ENCODE peak calls at places on chromosome 10, in nine cellular contexts. I is spleen, W is HepG2, A is GM23338, Z is heart left ventricle, J is heart right ventricle, O is ovary, S is A549, Q is breast epithelium. F is an unnamed sample. For H3K4me1, the result is how much of the 10 kb centered on the place peaks cover.

GRCh38 chr10:114206902-114207301 is 27.7 kb downstream of the TDRD1 start:
- DNase-seq in I (no peak), W (no peak), J (no peak), Z (no peak), O (no peak), Q (no peak), A (no peak), S (no peak), F (no peak)

GRCh38 chr10:43249962-43250624 is 16.8 kb downstream of the RASGEF1A start:
- DNase-seq in O (peak), I (peak), A (peak), W (no peak), Z (peak), S (no peak), J (peak), Q (peak), F (no peak)

GRCh38 chr10:21327239-21327993 is 198.1 kb downstream of the SKIDA1 start:
- DNase-seq in Z (no peak), S (no peak), Q (no peak), I (peak), J (no peak), A (no peak), W (no peak), O (no peak), F (no peak)

GRCh38 chr10:82252081-82252480 is 377.1 kb downstream of the NRG3 start:
- DNase-seq in J (no peak), Z (no peak), W (no peak), Q (no peak), O (no peak), I (no peak), A (no peak), S (no peak), F (no peak)

GRCh38 chr10:132417249-132417878 is 20.4 kb downstream of the PWWP2B start:
- DNase-seq in W (no peak), I (peak), O (no peak), J (no peak), S (no peak), A (no peak), Z (no peak), Q (no peak), F (no peak)

GRCh38 chr10:74977913-74978847 is 133.3 kb upstream of the SAMD8 start:
- DNase-seq in O (no peak), A (no peak), S (no peak), Q (no peak), W (no peak), Z (no peak), J (no peak), I (no peak), F (no peak)

GRCh38 chr10:44975487-44976331 is 2.9 kb downstream of the DEPP1 start:
- DNase-seq in O (peak), J (no peak), W (peak), I (peak), S (no peak), Q (no peak), Z (peak), A (peak), F (no peak)

GRCh38 chr10:77637986-77638765 is 568 bp upstream of the KCNMA1 start:
- DNase-seq in W (no peak), A (peak), S (peak), J (no peak), I (peak), Z (no peak), O (peak), Q (no peak), F (no peak)

GRCh38 chr10:94403823-94404228 is 1.5 kb downstream of the TBC1D12 start:
- DNase-seq in I (no peak), S (no peak), A (no peak), Z (no peak), O (no peak), W (no peak), J (no peak), Q (no peak), F (no peak)

GRCh38 chr10:88347022-88347421 is 236.1 kb downstream of the RNLS start:
- DNase-seq in W (no peak), J (no peak), Z (no peak), O (no peak), S (no peak), I (no peak), Q (no peak), A (no peak), F (no peak)

GRCh38 chr10:62810131-62810530 is 5.6 kb downstream of the ADO start:
- DNase-seq in A (no peak), Q (no peak), W (no peak), O (no peak), J (no peak), S (no peak), I (no peak), Z (no peak), F (no peak)

GRCh38 chr10:97016728-97017473 is 168.9 kb downstream of the SLIT1 start:
- DNase-seq in Q (no peak), W (no peak), O (no peak), S (no peak), Z (no peak), A (peak), I (no peak), J (no peak), F (no peak)

GRCh38 chr10:84176836-84177474 is 3.4 kb downstream of the GPR15LG start:
- DNase-seq in I (no peak), W (no peak), S (no peak), Z (no peak), J (no peak), O (no peak), Q (no peak), A (no peak), F (no peak)

GRCh38 chr10:103493362-103493871 is at the start of gene NEURL1:
- DNase-seq in O (peak), J (no peak), S (no peak), Z (no peak), A (peak), I (peak), Q (no peak), W (no peak), F (no peak)

GRCh38 chr10:75660833-75661232 is 229.4 kb downstream of the LRMDA start:
- DNase-seq in I (no peak), S (no peak), Z (no peak), A (no peak), O (no peak), W (no peak), J (no peak), Q (no peak), F (no peak)

GRCh38 chr10:6236349-6237188 is 33.8 kb downstream of the PFKFB3 start:
- DNase-seq in O (no peak), I (no peak), S (no peak), Z (no peak), Q (no peak), W (no peak), A (no peak), J (no peak), F (no peak)

GRCh38 chr10:95447733-95448132 is 113.4 kb downstream of the SORBS1 start:
- DNase-seq in I (no peak), O (no peak), Q (no peak), W (no peak), J (peak), A (no peak), Z (no peak), S (no peak), F (no peak)

GRCh38 chr10:124602121-124602561 is 140.5 kb downstream of the LHPP start:
- DNase-seq in Q (no peak), O (peak), W (no peak), S (no peak), Z (no peak), A (no peak), J (no peak), I (peak), F (no peak)

GRCh38 chr10:76433161-76434005 is 1002.0 kb downstream of the LRMDA start:
- DNase-seq in W (peak), Q (no peak), S (no peak), I (no peak), J (peak), Z (peak), A (no peak), O (no peak), F (peak)

GRCh38 chr10:76195990-76196389 is 764.6 kb downstream of the LRMDA start:
- DNase-seq in Z (no peak), I (no peak), W (no peak), Q (no peak), O (no peak), A (no peak), S (no peak), J (no peak), F (no peak)

GRCh38 chr10:86367339-86367951 is 850 bp upstream of the GRID1 start:
- DNase-seq in A (peak), Z (no peak), S (no peak), W (no peak), I (no peak), Q (peak), O (peak), J (no peak), F (no peak)

GRCh38 chr10:69438531-69439349 is 12.5 kb upstream of the TSPAN15 start:
- DNase-seq in Q (no peak), W (no peak), Z (no peak), S (peak), A (no peak), I (peak), O (no peak), J (no peak), F (no peak)

GRCh38 chr10:22573820-22574569 is 140.4 kb downstream of the PIP4K2A start:
- DNase-seq in I (no peak), O (no peak), A (peak), S (peak), Q (no peak), W (peak), J (peak), Z (no peak), F (no peak)

GRCh38 chr10:43395571-43396060 is 13.4 kb downstream of the HNRNPF start:
- DNase-seq in S (no peak), Q (no peak), W (no peak), I (peak), A (peak), J (no peak), O (peak), Z (no peak), F (no peak)

GRCh38 chr10:100115011-100115770 is 33.5 kb upstream of the CPN1 start:
- DNase-seq in A (peak), I (no peak), J (no peak), W (no peak), S (no peak), Q (no peak), Z (no peak), O (no peak), F (no peak)

GRCh38 chr10:5776881-5777197 is 36.4 kb downstream of the GDI2 start:
- DNase-seq in S (no peak), J (no peak), I (no peak), O (no peak), A (no peak), W (no peak), Q (no peak), Z (no peak), F (no peak)

GRCh38 chr10:80751940-80752339 is 214.2 kb downstream of the SH2D4B start:
- DNase-seq in W (no peak), Q (no peak), S (no peak), A (no peak), J (no peak), I (no peak), O (no peak), Z (no peak), F (no peak)

GRCh38 chr10:118584181-118584954 is 11.1 kb downstream of the PRLHR start:
- DNase-seq in Z (no peak), A (no peak), I (no peak), J (no peak), Q (no peak), O (no peak), S (no peak), W (no peak), F (no peak)

GRCh38 chr10:119489572-119490326 is 52.8 kb downstream of the RGS10 start:
- DNase-seq in Z (no peak), S (peak), O (peak), J (no peak), I (peak), A (peak), W (peak), Q (no peak), F (no peak)

GRCh38 chr10:93872776-93873175 is 21.0 kb upstream of the SLC35G1 start:
- DNase-seq in Q (no peak), W (no peak), J (no peak), S (no peak), O (no peak), Z (no peak), I (no peak), A (no peak), F (no peak)

GRCh38 chr10:28842321-28842720 is 165.0 kb downstream of the BAMBI start:
- DNase-seq in O (no peak), S (no peak), J (no peak), Q (no peak), Z (no peak), I (no peak), W (no peak), A (no peak), F (no peak)

GRCh38 chr10:98074315-98074911 is 44.0 kb upstream of the CRTAC1 start:
- DNase-seq in I (no peak), Q (no peak), J (no peak), W (no peak), S (no peak), O (no peak), Z (no peak), A (peak), F (no peak)

GRCh38 chr10:98332623-98333269 is 64.8 kb upstream of the LOXL4 start:
- DNase-seq in W (peak), I (peak), Z (no peak), S (no peak), J (no peak), Q (no peak), O (no peak), A (no peak), F (no peak)

GRCh38 chr10:114970515-114970914 is 32.5 kb downstream of the TRUB1 start:
- DNase-seq in A (peak), S (no peak), W (no peak), Q (no peak), Z (no peak), J (peak), O (no peak), I (no peak), F (no peak)

DNA sequence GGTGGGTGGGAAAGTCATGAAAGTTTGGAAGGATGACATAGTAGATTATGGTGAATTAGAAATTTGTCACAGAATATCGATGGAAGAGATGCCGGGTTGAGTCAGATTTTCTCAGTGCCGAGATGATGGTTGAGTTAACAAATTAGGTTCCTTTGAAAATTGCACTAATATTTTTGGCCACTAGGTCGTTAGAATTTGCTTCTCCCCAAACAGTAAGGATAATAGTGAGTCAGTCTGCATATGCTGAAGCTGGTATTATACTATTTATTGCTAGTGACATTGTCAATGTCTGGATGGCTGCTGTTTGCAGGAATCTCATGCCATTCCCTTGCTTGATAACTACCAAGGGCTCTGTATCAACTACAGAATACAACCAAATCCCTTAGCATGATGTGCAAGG is 37.7 kb upstream of the MINDY3 start:
- DNase-seq in I (no peak), A (peak), S (no peak), Q (no peak), W (no peak), Z (no peak), J (no peak), O (no peak), F (no peak)
- TF ChIP-seq CTCF in I (no peak), A (no peak), S (no peak), Q (no peak), W (no peak), Z (peak), J (no peak), O (no peak), F (no peak)

GRCh38 chr10:3069876-3070275 is 2.5 kb downstream of the PFKP start:
- DNase-seq in W (no peak), A (no peak), Q (no peak), J (no peak), I (no peak), S (no peak), Z (no peak), O (no peak), F (no peak)

GRCh38 chr10:3067045-3067858 is at the start of gene PFKP:
- DNase-seq in S (no peak), O (peak), A (peak), Z (peak), I (peak), W (no peak), J (peak), Q (no peak), F (no peak)

GRCh38 chr10:3067859-3068179 is 471 bp downstream of the PFKP start:
- DNase-seq in Q (no peak), W (no peak), J (no peak), A (peak), Z (no peak), I (no peak), S (no peak), O (peak), F (no peak)

GRCh38 chr10:3068201-3068967 is 1.0 kb downstream of the PFKP start:
- DNase-seq in A (peak), Z (peak), S (no peak), I (peak), O (peak), W (no peak), Q (no peak), J (peak), F (peak)

DNA sequence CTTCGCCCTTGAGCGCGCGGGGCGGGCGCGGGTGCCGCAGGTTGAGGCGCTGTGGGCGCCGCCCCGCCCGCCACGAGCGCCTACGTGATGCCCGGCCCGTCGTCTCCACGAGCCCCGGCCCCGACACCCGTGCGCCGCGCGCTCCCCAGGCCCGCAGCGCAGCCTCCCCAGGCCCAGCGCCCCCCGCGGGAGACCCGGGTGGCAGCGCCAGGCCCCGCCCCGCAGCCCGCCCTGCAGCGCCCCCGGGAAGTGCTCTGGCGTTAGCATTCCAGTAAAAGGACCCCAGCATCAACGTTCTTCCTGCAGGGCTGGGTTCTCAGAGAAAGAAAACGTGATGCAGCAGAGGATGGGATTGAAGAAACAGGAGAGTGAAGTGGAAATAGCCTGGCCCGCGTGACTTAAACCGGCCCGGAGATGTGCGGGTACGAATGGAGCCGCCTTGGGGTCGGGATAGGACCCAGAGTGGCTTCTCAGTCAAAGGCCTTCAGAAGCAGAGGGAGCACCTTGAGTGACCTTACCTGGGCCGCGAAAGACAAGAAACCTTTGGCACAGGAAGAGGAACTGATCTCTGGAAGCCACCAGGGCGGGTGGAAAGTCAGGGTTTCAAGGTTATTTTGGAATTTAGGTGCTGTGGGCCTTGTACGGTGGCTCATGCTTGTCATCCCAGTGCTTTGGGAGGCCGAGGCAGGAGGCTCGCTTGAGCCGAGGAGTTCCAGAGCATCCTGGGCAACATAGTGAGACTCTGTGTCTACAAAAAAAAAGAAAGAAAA is 1.8 kb downstream of the PFKP start:
- DNase-seq in S (no peak), Q (no peak), Z (peak), J (no peak), A (peak), W (no peak), O (peak), I (no peak), F (no peak)
- H3K4me1 ChIP-seq in S (half or more), Q (under half), Z (under half), J (under half), A (under half), W (under half), O (under half), I (under half), F (under half)

DNA sequence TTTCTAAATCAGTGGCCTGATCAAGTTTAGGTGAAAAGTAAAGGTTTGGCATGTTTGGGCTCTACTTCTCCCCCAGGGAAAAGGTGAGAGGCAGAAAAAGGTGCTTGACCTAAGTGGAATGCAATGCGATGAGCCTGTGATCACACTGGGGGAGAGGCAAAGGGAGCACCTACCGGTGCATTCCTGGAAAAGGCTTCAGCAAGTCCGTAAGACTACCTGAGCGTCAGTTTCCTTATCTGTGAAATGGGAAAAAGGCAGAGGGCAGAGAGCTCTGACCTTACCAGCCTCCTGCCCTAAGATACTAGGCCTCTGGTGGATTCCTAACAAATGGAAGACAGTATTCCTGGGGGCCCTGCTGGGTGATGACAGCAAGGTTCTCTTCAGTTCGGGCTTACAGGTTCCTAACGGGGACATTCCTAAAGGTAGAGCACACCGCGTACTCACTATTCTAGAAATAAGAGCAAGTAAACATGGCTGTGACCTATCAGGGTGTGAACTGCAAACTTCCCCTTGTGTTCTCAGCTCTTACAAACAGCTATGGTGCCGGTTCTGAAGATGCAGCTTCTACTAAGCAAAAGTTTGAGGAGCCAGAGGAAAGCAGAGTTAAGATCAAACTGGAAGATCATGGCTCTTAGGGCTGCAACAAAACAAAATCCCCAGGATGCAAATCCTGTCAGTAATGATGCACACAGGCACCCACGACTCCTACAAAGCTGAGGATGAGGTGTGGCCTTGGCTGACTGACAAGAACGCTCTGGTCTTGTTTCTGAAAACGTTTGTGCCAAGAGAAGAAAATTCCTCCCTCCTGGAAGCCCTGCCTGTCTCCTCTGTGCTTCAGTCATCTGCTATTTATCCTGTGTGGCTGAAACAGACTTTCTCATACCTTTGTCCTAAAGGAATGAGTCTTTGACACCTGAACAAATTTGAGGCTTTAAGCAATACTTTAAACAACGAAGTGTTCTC is 13.3 kb upstream of the ACSL5 start:
- DNase-seq in A (peak), Q (peak), S (no peak), O (peak), W (no peak), J (peak), I (no peak), Z (peak), F (peak)
- H3K27ac ChIP-seq in A (no peak), Q (peak), S (no peak), O (no peak), W (no peak), J (peak), I (no peak), Z (peak), F (peak)

GRCh38 chr10:16521311-16522016 is at the start of gene C1QL3:
- DNase-seq in O (no peak), W (no peak), I (no peak), A (peak), Z (no peak), J (no peak), S (no peak), Q (no peak), F (no peak)

GRCh38 chr10:16519908-16520861 is 1.5 kb downstream of the C1QL3 start:
- DNase-seq in Z (no peak), W (no peak), Q (no peak), J (no peak), I (no peak), A (peak), O (no peak), S (no peak), F (no peak)

GRCh38 chr10:16519250-16519907 is 2.3 kb downstream of the C1QL3 start:
- DNase-seq in A (peak), Z (no peak), Q (no peak), I (no peak), W (no peak), S (no peak), O (no peak), J (no peak), F (no peak)

GRCh38 chr10:16518822-16519221 is 2.9 kb downstream of the C1QL3 start:
- DNase-seq in I (no peak), S (no peak), A (peak), Q (no peak), W (no peak), Z (no peak), J (no peak), O (no peak), F (no peak)

DNA sequence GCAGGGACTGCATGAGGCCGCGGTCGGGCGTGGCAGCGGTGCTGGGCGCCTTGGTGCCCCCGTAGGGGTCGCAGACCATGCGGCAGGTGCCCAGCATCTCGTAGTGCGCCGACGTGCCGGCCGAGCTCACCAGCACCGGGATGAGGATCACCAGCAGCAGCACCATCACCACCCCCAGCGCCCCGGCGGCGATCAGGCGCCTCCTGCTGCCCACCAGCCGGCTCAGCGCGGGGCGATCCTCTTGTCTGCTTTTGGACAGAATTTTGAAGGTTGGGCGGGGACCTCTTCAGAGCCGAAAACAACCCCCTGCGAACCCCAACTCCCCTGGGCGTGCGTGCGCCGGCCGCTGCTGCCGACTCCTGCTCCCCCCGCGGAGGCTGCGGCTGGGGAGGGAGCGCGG is 779 bp downstream of the C1QL3 start:
- DNase-seq in J (no peak), Z (peak), Q (no peak), A (peak), O (no peak), W (no peak), S (no peak), I (peak), F (no peak)
- TF ChIP-seq CTCF in J (peak), Z (peak), Q (no peak), A (peak), O (no peak), W (peak), S (no peak), I (no peak), F (no peak)

F was measured in lung.